ENCODE peak calls at places on chromosome 10, in ten cellular contexts. I, V, Q, H, T, U, D, S, P and A are unnamed samples.

GRCh38 chr10:32049113-32049512 is 7.1 kb downstream of the KIF5B start:
- DNase-seq in U (no peak), T (peak), S (no peak), H (no peak), Q (no peak), V (no peak), D (no peak), I (no peak), P (no peak), A (no peak)

GRCh38 chr10:14560274-14560673 is 214.4 kb downstream of the FAM107B start:
- DNase-seq in S (peak), H (no peak), V (no peak), I (no peak), D (no peak), U (peak), P (no peak), T (peak), Q (no peak), A (peak)

GRCh38 chr10:126571203-126571602 is 99.3 kb downstream of the C10orf90 start:
- DNase-seq in P (no peak), U (no peak), Q (no peak), V (no peak), D (no peak), H (no peak), S (no peak), I (no peak), T (peak), A (peak)

GRCh38 chr10:121187375-121187774 is 336.2 kb downstream of the WDR11 start:
- DNase-seq in P (no peak), D (no peak), V (no peak), T (no peak), H (no peak), U (no peak), S (no peak), I (no peak), Q (no peak), A (no peak)

GRCh38 chr10:123502983-123503382 is 163.2 kb upstream of the GPR26 start:
- DNase-seq in S (no peak), U (no peak), H (no peak), I (no peak), V (no peak), D (no peak), Q (no peak), T (no peak), P (no peak), A (no peak)

GRCh38 chr10:114492351-114493037 is 88.2 kb upstream of the AFAP1L2 start:
- DNase-seq in D (no peak), S (no peak), V (no peak), H (no peak), Q (no peak), I (no peak), P (no peak), T (no peak), U (no peak), A (no peak)

GRCh38 chr10:30160431-30160982 is 101.1 kb upstream of the JCAD start:
- DNase-seq in D (no peak), H (no peak), V (no peak), Q (no peak), S (no peak), U (no peak), I (no peak), T (no peak), P (no peak), A (no peak)

GRCh38 chr10:35336084-35336831 is at the start of gene CCNY:
- DNase-seq in T (peak), H (peak), D (no peak), P (peak), U (peak), Q (peak), I (peak), V (peak), S (peak), A (peak)

GRCh38 chr10:73819513-73820093 is 8.2 kb upstream of the NDST2 start:
- DNase-seq in I (no peak), Q (peak), S (no peak), T (no peak), V (no peak), U (peak), D (no peak), P (no peak), H (no peak), A (peak)

GRCh38 chr10:29669149-29669548 is 34.4 kb upstream of the SVIL start:
- DNase-seq in T (no peak), H (no peak), Q (peak), P (no peak), I (no peak), D (no peak), S (no peak), V (no peak), U (no peak), A (peak)

GRCh38 chr10:69901623-69902505 is 100.2 kb downstream of the COL13A1 start:
- DNase-seq in P (no peak), H (peak), V (no peak), S (peak), I (peak), T (peak), U (peak), Q (no peak), D (no peak), A (peak)

GRCh38 chr10:87837445-87837844 is 19.4 kb upstream of the ATAD1 start:
- DNase-seq in H (no peak), V (no peak), D (no peak), U (no peak), P (no peak), I (no peak), T (no peak), Q (no peak), S (no peak), A (no peak)

GRCh38 chr10:35961501-35961900 is 319.4 kb upstream of the FZD8 start:
- DNase-seq in H (peak), I (no peak), U (no peak), S (no peak), Q (no peak), T (no peak), D (no peak), P (no peak), V (no peak), A (peak)

GRCh38 chr10:31188792-31189406 is 130.1 kb upstream of the ZEB1 start:
- DNase-seq in I (no peak), U (no peak), V (no peak), P (no peak), Q (no peak), H (peak), D (no peak), T (no peak), S (no peak), A (no peak)